ENCODE peak calls at places on chromosomes 7 and 10, in seven cellular contexts. V is B cell, A is coronary artery, W is epithelial cell of esophagus, B is tibial nerve, U is lower lobe of right lung, M is fibroblast of mammary gland. K is an unnamed sample.

GRCh38 chr10:104479906-104480579 is 126.4 kb downstream of the CFAP58 start:
- DNase-seq in M (peak; percentile 20), V (no peak), B (no peak), A (no peak), W (no peak), U (no peak), K (no peak)

GRCh38 chr7:25995893-25996529 is 156.0 kb upstream of the NFE2L3 start:
- DNase-seq in W (no peak), M (peak; percentile 2), B (no peak), A (no peak), V (no peak), U (no peak), K (no peak)

GRCh38 chr10:73867126-73867807 is 7.1 kb downstream of the CAMK2G start:
- DNase-seq in W (no peak), U (no peak), A (no peak), M (no peak), V (no peak), B (no peak), K (no peak)

GRCh38 chr7:47256016-47256415 is 325.9 kb downstream of the TNS3 start:
- DNase-seq in U (peak; percentile 17), W (no peak), A (no peak), V (no peak), M (no peak), B (no peak), K (no peak)

GRCh38 chr10:124943301-124944092 is 1.6 kb downstream of the ZRANB1 start:
- DNase-seq in W (peak; percentile 64), U (no peak), B (no peak), M (peak; percentile 91), A (no peak), V (no peak), K (no peak)

GRCh38 chr10:84269773-84270172 is 24.9 kb downstream of the RGR start:
- DNase-seq in U (no peak), M (peak; percentile 66), A (no peak), B (no peak), V (no peak), W (peak; percentile 69), K (no peak)

GRCh38 chr10:89367529-89367928 is 10.3 kb upstream of the IFIT1B start:
- DNase-seq in A (no peak), U (no peak), W (no peak), M (no peak), B (no peak), V (no peak), K (no peak)

GRCh38 chr7:75854233-75854632 is 24.6 kb upstream of the RHBDD2 start:
- DNase-seq in U (peak; percentile 55), V (no peak), M (peak; percentile 86), B (no peak), W (no peak), A (no peak), K (no peak)

GRCh38 chr7:66301737-66302136 is 96.6 kb downstream of the TPST1 start:
- DNase-seq in V (no peak), U (no peak), B (no peak), W (no peak), A (no peak), M (peak; percentile 36), K (no peak)

GRCh38 chr7:128783143-128783799 is 7.7 kb upstream of the OPN1SW start:
- DNase-seq in V (no peak), B (peak; percentile 72), U (no peak), A (no peak), W (peak; percentile 57), M (peak; percentile 91), K (no peak)

GRCh38 chr7:36288501-36288900 is 101.2 kb upstream of the ANLN start:
- DNase-seq in M (no peak), V (no peak), U (no peak), A (no peak), W (no peak), B (no peak), K (no peak)

GRCh38 chr7:138556771-138557484 is 96.9 kb downstream of the TRIM24 start:
- DNase-seq in W (no peak), V (no peak), U (no peak), A (no peak), M (no peak), B (no peak), K (no peak)

GRCh38 chr7:74568658-74569057 is 88.9 kb upstream of the GTF2I start:
- DNase-seq in A (no peak), W (no peak), U (no peak), V (no peak), M (peak; percentile 21), B (no peak), K (no peak)

GRCh38 chr7:11742496-11742895 is 89.5 kb downstream of the THSD7A start:
- DNase-seq in V (no peak), M (peak; percentile 7), W (no peak), U (no peak), B (no peak), A (no peak), K (no peak)

GRCh38 chr10:79405221-79405994 is 40.0 kb downstream of the ZCCHC24 start:
- DNase-seq in U (peak; percentile 45), M (peak; percentile 25), A (no peak), V (no peak), W (no peak), B (no peak), K (peak; percentile 69)

GRCh38 chr7:157892751-157893150 is 555.9 kb downstream of the DNAJB6 start:
- DNase-seq in M (no peak), U (no peak), A (no peak), V (no peak), B (no peak), W (no peak), K (no peak)

GRCh38 chr10:96700477-96701099 is 19.7 kb downstream of the PIK3AP1 start:
- DNase-seq in V (peak; percentile 69), U (peak; percentile 52), B (no peak), W (no peak), M (no peak), A (no peak), K (no peak)

GRCh38 chr7:14286036-14286435 is 296.6 kb upstream of the ETV1 start:
- DNase-seq in V (no peak), U (no peak), B (no peak), A (no peak), M (no peak), W (peak; percentile 35), K (no peak)

GRCh38 chr7:73909996-73910395 is 49.0 kb downstream of the TMEM270 start:
- DNase-seq in B (no peak), U (peak; percentile 24), V (no peak), A (no peak), W (no peak), M (no peak), K (peak; percentile 39)

GRCh38 chr7:105178177-105178576 is 164.2 kb downstream of the KMT2E start:
- DNase-seq in M (no peak), V (no peak), W (no peak), U (no peak), B (no peak), A (no peak), K (no peak)

GRCh38 chr10:110629680-110630191 is 14.4 kb upstream of the RBM20 start:
- DNase-seq in A (no peak), B (no peak), M (no peak), W (peak; percentile 89), V (no peak), U (no peak), K (no peak)

GRCh38 chr10:58217612-58218011 is 50.1 kb downstream of the IPMK start:
- DNase-seq in B (no peak), A (no peak), M (no peak), U (no peak), W (no peak), V (no peak), K (no peak)

GRCh38 chr10:19620867-19621266 is 195.4 kb upstream of the PLXDC2 start:
- DNase-seq in M (peak; percentile 24), A (no peak), V (no peak), B (no peak), W (no peak), U (no peak), K (no peak)

GRCh38 chr10:44513592-44513991 is 128.7 kb upstream of the CXCL12 start:
- DNase-seq in A (no peak), U (no peak), B (no peak), W (no peak), M (peak; percentile 67), V (no peak), K (no peak)

DNA sequence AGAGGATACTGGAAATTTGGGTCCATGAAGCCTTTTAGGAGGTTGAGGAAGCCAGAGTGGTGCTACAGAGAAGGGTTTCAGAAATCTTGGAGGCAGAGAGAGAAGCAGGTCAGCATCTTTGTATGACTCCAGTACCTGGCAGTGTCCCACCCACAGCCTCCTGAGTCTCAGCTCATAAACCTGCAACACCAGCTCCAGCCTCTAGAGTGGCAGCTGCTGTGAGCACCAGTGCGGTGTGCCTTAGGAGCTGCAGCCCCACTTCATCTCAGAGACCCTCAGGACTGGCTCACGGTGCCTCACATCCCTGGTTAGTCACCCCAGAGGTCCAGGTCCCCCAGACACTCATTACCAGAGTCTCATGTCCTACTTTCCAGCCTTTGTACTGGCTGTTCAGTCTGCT is 84.8 kb upstream of the PRKAR2B start:
- DNase-seq in A (no peak), V (no peak), W (peak; percentile 4), U (no peak), B (no peak), M (no peak), K (no peak)
- TF ChIP-seq CTCF in A (no peak), V (peak; percentile 10), W (peak; percentile 19), U (no peak), B (no peak), M (no peak), K (no peak)

DNA sequence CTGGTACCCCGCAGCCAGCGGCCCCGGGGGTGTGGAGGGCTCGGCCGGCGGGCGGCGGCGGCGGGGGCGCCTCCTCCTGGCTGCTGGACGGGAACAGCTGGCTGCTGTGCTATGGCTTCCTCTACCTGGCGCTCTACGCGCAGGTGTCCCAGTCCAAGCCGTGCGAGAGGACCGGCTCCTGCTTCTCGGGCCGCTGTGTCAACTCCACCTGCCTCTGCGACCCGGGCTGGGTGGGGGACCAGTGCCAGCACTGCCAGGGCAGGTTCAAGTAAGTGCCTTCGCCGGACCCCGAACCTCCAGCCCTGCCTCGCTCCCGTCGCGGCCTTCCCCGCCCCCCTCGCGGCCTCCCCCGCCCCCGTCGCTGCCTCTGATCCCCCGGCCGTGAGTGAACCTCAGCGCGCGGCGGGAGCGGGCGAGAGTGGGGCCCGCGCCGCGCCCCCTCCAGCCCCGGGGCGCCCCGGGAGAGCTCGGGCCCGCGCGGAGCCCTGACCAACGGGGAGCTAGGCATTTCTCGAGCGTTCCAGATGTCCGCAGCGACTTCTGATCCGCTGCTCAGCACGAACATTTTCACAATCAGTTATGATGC is 704 bp downstream of the ATRNL1 start:
- DNase-seq in A (no peak), U (no peak), W (peak; percentile 28), M (no peak), V (peak; percentile 65), B (no peak), K (no peak)
- TF ChIP-seq CTCF in A (no peak), U (no peak), W (no peak), M (no peak), V (no peak), B (no peak), K (peak; percentile 79)

GRCh38 chr10:128571745-128572144 is 445.5 kb upstream of the MKI67 start:
- DNase-seq in U (no peak), B (no peak), W (no peak), V (no peak), M (no peak), A (no peak), K (no peak)
- TF ChIP-seq CTCF in U (no peak), B (no peak), W (no peak), V (no peak), M (no peak), A (no peak), K (no peak)

DNA sequence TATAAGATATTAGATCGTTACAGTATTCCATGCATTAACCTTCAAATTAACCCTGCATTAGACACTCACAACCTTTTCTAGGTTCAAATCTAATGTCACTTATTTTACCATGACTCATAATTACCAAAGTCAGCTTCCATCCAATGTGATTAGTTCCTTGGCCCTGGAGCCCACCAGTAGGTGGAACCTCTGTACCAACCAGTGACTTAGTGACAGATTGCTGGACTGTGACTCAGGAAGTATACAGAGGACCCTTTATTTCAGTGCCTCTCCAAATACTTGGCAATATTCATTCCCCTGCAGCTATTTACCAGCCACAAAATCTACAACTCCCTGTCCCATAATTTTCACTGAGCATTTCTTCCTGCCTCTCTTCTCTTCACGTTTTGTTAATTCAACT is 1270.3 kb upstream of the SORCS1 start:
- DNase-seq in V (no peak), U (no peak), B (no peak), W (no peak), A (no peak), M (no peak), K (no peak)
- TF ChIP-seq CTCF in V (no peak), U (no peak), B (peak; percentile 9), W (no peak), A (no peak), M (no peak), K (no peak)

K was measured in chondrocyte.